ENCODE peak calls at places on chromosomes 11 and 22, in six cellular contexts. C is brain microvascular endothelial cell; B is psoas muscle; T is right cardiac atrium; S is CD8-positive, alpha-beta memory T cell; Z is dorsolateral prefrontal cortex. M is an unnamed sample.

GRCh38 chr11:128525411-128526243 is 61.7 kb downstream of the ETS1 start:
- DNase-seq in C (peak; percentile 44), B (no peak), T (no peak), S (no peak), Z (no peak), M (no peak)

GRCh38 chr11:30422389-30422788 is 99.5 kb downstream of the ARL14EP start:
- DNase-seq in C (no peak), B (no peak), T (peak; percentile 17), S (no peak), Z (no peak), M (no peak)

GRCh38 chr11:75815345-75815983 is 454 bp downstream of the UVRAG start:
- DNase-seq in C (peak; percentile 25), B (peak; percentile 68), T (no peak), S (peak; percentile 61), Z (no peak), M (no peak)

GRCh38 chr11:66981976-66982578 is 7.0 kb downstream of the C11orf86 start:
- DNase-seq in C (peak; percentile 92), B (peak; percentile 91), T (peak; percentile 93), S (no peak), Z (peak; percentile 60), M (peak; percentile 89)

GRCh38 chr11:68164437-68164836 is 43.2 kb upstream of the CHKA start:
- DNase-seq in C (peak; percentile 24), B (no peak), T (no peak), S (no peak), Z (no peak), M (no peak)

GRCh38 chr11:111379500-111380136 is 543 bp upstream of the POU2AF1 start:
- DNase-seq in C (no peak), B (no peak), T (no peak), S (no peak), Z (no peak), M (peak; percentile 82)

GRCh38 chr22:36925388-36926290 is 12.2 kb downstream of the CSF2RB start:
- DNase-seq in C (no peak), B (no peak), T (no peak), S (no peak), Z (no peak), M (no peak)

GRCh38 chr11:132686827-132687370 is 845.4 kb downstream of the OPCML start:
- DNase-seq in C (peak; percentile 34), B (no peak), T (no peak), S (no peak), Z (no peak), M (no peak)

GRCh38 chr22:49536571-49537131 is 291.0 kb downstream of the BRD1 start:
- DNase-seq in C (no peak), B (no peak), T (no peak), S (no peak), Z (no peak), M (peak; percentile 21)

GRCh38 chr11:108494182-108494581 is 4.0 kb downstream of the POGLUT3 start:
- DNase-seq in C (no peak), B (no peak), T (no peak), S (no peak), Z (no peak), M (no peak)

GRCh38 chr11:76073716-76074115 is 132.6 kb downstream of the WNT11 start:
- DNase-seq in C (no peak), B (no peak), T (no peak), S (no peak), Z (no peak), M (no peak)

GRCh38 chr11:130625907-130626306 is 177.5 kb downstream of the ADAMTS15 start:
- DNase-seq in C (no peak), B (no peak), T (no peak), S (no peak), Z (no peak), M (no peak)

GRCh38 chr11:63553759-63554158 is 9.4 kb downstream of the PLAAT2 start:
- DNase-seq in C (no peak), B (peak; percentile 49), T (no peak), S (peak; percentile 45), Z (peak; percentile 8), M (no peak)

GRCh38 chr22:29148036-29148435 is 57.7 kb upstream of the EMID1 start:
- DNase-seq in C (no peak), B (peak; percentile 36), T (no peak), S (no peak), Z (no peak), M (peak; percentile 23)

GRCh38 chr11:1988667-1989317 is 8.8 kb downstream of the H19 start:
- DNase-seq in C (no peak), B (peak; percentile 52), T (peak; percentile 43), S (no peak), Z (no peak), M (no peak)

GRCh38 chr22:39110631-39111561 is 13.9 kb downstream of the APOBEC3H start:
- DNase-seq in C (no peak), B (peak; percentile 16), T (no peak), S (no peak), Z (no peak), M (no peak)

GRCh38 chr22:50010676-50011446 is 1.7 kb downstream of the IL17REL start:
- DNase-seq in C (no peak), B (no peak), T (no peak), S (peak; percentile 66), Z (no peak), M (no peak)